ENCODE peak calls at places on chromosomes 16 and 17, in four cellular contexts. K is suprapubic skin, L is endothelial cell, Y is astrocyte. I is an unnamed sample.
A peak's percentile ranks its signal among the peaks of the same experiment; 100 is the strongest.

GRCh38 chr17:44176257-44176656 is 5.8 kb downstream of the ASB16 start:
- DNase-seq in L (no peak), K (no peak), Y (no peak), I (no peak)

GRCh38 chr17:17966399-17966798 is 5.8 kb downstream of the TOM1L2 start:
- DNase-seq in K (no peak), Y (no peak), L (no peak), I (no peak)

GRCh38 chr17:4896332-4897197 is 2.8 kb upstream of the C17orf107 start:
- DNase-seq in Y (no peak), L (no peak), K (no peak), I (no peak)

GRCh38 chr16:680967-681745 is 946 bp downstream of the STUB1 start:
- DNase-seq in Y (peak; percentile 37), K (no peak), L (no peak), I (no peak)

GRCh38 chr17:78279360-78279990 is 48.0 kb downstream of the TMEM235 start:
- DNase-seq in L (no peak), Y (no peak), K (no peak), I (no peak)

GRCh38 chr16:19219836-19220235 is 51.8 kb downstream of the SYT17 start:
- DNase-seq in K (no peak), Y (no peak), L (no peak), I (no peak)

GRCh38 chr17:64736804-64737492 is 74.8 kb upstream of the SMURF2 start:
- DNase-seq in Y (peak; percentile 32), L (peak; percentile 41), K (no peak), I (no peak)

GRCh38 chr17:31596382-31597323 is 205.2 kb downstream of the RAB11FIP4 start:
- DNase-seq in Y (peak; percentile 98), L (peak; percentile 30), K (no peak), I (peak; percentile 87)

GRCh38 chr17:16380640-16381495 is at the start of gene UBB:
- DNase-seq in Y (peak; percentile 98), K (peak; percentile 97), L (peak; percentile 91), I (peak; percentile 98)

GRCh38 chr17:50501054-50501453 is 7.2 kb upstream of the MYCBPAP start:
- DNase-seq in L (no peak), K (no peak), Y (no peak), I (no peak)

GRCh38 chr17:10875984-10876555 is 38.2 kb upstream of the PIRT start:
- DNase-seq in K (no peak), L (peak; percentile 50), Y (peak; percentile 4), I (no peak)

GRCh38 chr16:56675685-56676210 is 6.1 kb downstream of the MT1H start:
- DNase-seq in L (no peak), Y (no peak), K (no peak), I (no peak)

DNA sequence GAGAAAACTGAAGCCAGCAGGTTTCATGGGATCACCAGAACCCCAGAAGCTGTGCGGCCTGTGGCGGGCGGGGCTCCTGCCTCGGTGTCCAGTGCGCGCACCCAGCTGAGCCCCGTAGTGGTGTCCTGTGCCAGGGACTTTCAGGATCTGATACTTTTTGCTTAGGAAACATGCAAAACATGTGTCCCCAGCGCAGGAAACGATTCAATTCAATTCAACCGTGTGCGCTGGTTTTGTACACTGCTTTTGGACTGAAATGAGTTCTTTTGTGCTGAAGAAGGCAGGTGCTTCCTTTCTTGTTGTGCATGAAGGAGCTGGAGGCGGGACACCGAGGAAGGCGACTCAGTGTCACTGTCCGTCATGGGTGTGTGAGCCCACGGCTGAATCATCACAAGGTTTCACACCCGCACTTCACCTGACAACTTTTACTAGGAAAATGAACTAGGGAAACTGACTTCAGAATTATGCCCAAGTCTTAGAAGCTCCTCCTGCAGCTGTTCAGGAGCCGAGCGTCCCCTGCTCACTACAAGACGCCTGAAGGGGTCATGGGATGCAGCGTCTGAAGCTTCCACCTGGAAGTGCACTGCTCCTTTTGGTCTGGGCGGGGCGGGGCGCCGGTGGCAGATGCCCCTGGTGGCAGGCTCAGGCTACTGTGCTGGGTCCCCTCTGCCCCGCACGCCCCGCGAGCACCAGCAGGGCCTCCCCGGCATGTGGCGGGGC is 31.4 kb upstream of the ZNF750 start:
- DNase-seq in L (no peak), Y (no peak), K (no peak), I (no peak)
- TF ChIP-seq CTCF in L (peak; percentile 20), Y (no peak), K (no peak), I (no peak)

DNA sequence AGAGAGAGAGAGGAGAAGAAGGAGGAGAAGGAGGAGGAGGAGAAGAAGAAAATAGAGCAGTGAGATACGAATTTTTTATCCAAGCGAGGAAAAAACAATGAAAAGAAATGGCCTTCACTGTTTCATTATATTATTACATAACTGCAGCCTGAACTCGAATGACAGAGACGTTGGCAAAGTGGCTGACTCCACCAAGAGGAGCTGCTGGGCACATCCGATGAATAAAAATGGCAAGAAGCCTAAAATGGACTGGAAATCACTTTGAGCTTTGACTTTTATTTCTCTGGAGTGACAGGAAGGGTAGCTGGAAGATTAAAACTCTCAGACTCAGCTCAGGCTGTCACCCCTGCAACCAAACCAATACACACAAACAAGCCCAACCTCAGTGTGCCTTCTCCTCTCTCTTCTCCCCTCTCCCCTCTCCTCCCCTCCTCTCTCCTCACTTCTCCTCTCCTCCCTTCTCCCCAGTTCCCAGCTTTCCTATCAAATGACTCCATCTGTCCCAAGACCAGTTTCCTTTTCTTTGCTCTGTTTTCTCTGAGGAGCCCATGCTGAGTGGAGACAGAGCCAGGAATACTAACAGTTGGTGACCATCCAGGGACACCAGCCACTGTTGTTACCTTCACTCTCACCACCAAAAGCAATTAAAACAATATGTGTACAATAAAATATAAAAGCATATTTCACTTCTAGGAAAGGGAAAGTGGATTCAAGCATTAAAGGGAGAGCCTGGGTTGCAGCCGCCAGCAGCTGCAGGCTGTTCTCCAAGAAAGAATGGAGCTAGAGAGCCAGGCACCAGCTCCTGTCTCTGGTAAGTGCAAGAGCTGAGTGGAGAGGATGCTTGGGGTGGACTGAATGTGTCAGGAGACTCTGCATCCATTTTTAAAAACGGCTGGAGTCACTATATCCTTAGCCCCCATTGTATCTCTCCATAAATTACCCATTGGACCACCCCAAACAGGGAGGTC is 51.2 kb downstream of the SOX9 start:
- DNase-seq in K (no peak), Y (no peak), L (no peak), I (no peak)
- TF ChIP-seq CTCF in K (no peak), Y (no peak), L (no peak), I (no peak)

GRCh38 chr17:1496814-1497325 is 4.4 kb upstream of the MYO1C start:
- DNase-seq in L (no peak), K (no peak), Y (no peak), I (no peak)

GRCh38 chr17:1494736-1495253 is 2.3 kb upstream of the MYO1C start:
- DNase-seq in L (no peak), Y (no peak), K (peak; percentile 59), I (no peak)

GRCh38 chr17:1498233-1498632 is 5.7 kb upstream of the MYO1C start:
- DNase-seq in K (no peak), L (no peak), Y (no peak), I (no peak)

GRCh38 chr17:1495265-1495664 is 2.8 kb upstream of the MYO1C start:
- DNase-seq in L (no peak), Y (peak; percentile 23), K (peak; percentile 68), I (no peak)

DNA sequence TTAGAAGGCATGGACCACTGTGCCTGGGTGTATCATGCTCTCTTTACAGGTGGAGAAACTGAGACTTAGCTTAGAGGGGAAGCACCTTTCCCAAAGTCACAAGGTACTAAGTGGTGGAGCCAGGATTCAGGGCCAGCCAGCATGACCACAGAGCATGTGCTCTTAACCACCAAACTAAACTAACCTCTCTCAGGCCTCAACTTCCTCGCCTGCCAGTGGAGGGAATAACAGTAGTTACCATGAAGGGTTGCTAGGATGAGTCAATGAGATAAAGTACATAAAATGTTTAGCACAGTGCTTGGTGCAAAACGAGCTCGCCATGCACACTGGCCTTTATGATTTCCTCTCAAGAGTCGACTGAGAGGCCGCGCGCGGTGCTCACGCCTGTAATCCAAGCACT is 6.4 kb upstream of the MYO1C start:
- DNase-seq in K (no peak), L (no peak), Y (peak; percentile 79), I (no peak)
- TF ChIP-seq CTCF in K (no peak), L (no peak), Y (no peak), I (no peak)

GRCh38 chr17:47725446-47726109 is 7.5 kb upstream of the TBX21 start:
- DNase-seq in Y (no peak), L (no peak), K (no peak), I (no peak)
- TF ChIP-seq CTCF in Y (no peak), L (no peak), K (no peak), I (no peak)

GRCh38 chr16:66968847-66969246 is 7.8 kb downstream of the CES3 start:
- DNase-seq in K (no peak), L (no peak), Y (no peak), I (no peak)

GRCh38 chr16:66972983-66973382 is 11.9 kb downstream of the CES3 start:
- DNase-seq in K (no peak), Y (no peak), L (no peak), I (no peak)

GRCh38 chr16:66975302-66975893 is 13.0 kb upstream of the CES4A start:
- DNase-seq in Y (no peak), L (no peak), K (no peak), I (no peak)

GRCh38 chr16:66973716-66974115 is 12.7 kb downstream of the CES3 start:
- DNase-seq in Y (no peak), L (no peak), K (no peak), I (no peak)

DNA sequence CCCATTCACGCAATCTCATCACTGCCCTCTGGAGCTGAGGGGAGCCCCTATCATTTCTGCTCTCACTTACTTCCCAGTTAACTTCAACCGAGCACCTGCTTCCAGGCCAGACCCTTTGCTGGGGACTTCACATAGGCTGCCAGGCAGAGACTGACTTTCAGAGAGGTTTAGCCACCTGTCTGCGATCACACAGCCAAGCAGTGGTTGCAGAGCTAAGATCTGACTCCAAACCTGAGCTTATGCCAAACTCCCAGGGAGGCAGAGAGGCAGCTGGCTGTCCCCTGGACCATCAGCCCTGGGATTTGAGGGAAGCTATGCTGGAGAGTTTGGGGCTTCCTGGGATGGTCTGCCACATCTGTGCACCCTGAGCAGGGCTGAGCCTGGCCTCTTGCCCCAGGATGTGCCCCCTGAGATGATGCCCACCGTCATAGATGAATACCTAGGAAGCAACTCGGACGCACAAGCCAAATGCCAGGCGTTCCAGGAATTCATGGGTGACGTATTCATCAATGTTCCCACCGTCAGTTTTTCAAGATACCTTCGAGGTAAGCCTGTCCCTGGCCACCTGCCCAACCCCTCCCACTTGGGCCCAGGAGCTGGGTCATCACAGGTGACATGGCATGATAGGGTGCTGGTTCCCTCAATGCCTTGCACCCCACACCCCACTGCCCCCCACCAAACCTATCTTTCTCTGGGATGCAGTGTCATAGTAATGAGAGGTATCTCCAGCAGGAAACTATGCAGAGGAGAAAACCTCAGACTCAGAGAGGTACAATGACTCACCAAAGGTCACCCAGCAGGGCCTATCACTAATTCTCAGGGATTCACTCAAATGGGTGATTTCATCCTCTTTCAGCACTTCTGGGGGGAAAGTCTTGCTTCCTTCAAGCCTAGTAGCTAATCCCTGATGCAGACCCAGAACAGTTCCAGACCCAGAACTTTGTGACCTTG is 10.0 kb downstream of the CES3 start:
- DNase-seq in L (no peak), K (no peak), Y (peak; percentile 59), I (no peak)
- TF ChIP-seq CTCF in L (no peak), K (no peak), Y (no peak), I (no peak)

I was measured in AG09319.